ENCODE peak calls at places on chromosomes 4 and X, in six cellular contexts. One of them, this sample, is unnamed.

GRCh38 chr4:120466429-120466828 is 399.8 kb upstream of the MAD2L1 start:
- DNase-seq in AG09309: no peak
- DNase-seq in GM10248: no peak
- DNase-seq in epithelial cell of esophagus: no peak
- DNase-seq in HFFc6: no peak
- DNase-seq in WTC11: peak; percentile 30
- DNase-seq in this sample: no peak

GRCh38 chr4:186644737-186645261 is 78.9 kb downstream of the FAT1 start:
- DNase-seq in AG09309: no peak
- DNase-seq in GM10248: no peak
- DNase-seq in epithelial cell of esophagus: peak; percentile 28
- DNase-seq in HFFc6: no peak
- DNase-seq in WTC11: no peak
- DNase-seq in this sample: no peak

GRCh38 chrX:19794690-19795089 is 92.7 kb downstream of the SH3KBP1 start:
- DNase-seq in AG09309: no peak
- DNase-seq in GM10248: no peak
- DNase-seq in epithelial cell of esophagus: no peak
- DNase-seq in HFFc6: peak; percentile 7
- DNase-seq in WTC11: no peak
- DNase-seq in this sample: no peak

GRCh38 chr4:184284742-184285141 is 67.1 kb upstream of the ENPP6 start:
- DNase-seq in AG09309: no peak
- DNase-seq in GM10248: no peak
- DNase-seq in epithelial cell of esophagus: no peak
- DNase-seq in HFFc6: no peak
- DNase-seq in WTC11: no peak
- DNase-seq in this sample: no peak

GRCh38 chr4:21979196-21979595 is 30.6 kb upstream of the KCNIP4 start:
- DNase-seq in AG09309: no peak
- DNase-seq in GM10248: no peak
- DNase-seq in epithelial cell of esophagus: no peak
- DNase-seq in HFFc6: no peak
- DNase-seq in WTC11: no peak
- DNase-seq in this sample: no peak

GRCh38 chrX:11341274-11342256 is 48.4 kb downstream of the AMELX start:
- DNase-seq in AG09309: peak; percentile 59
- DNase-seq in GM10248: peak; percentile 19
- DNase-seq in epithelial cell of esophagus: peak; percentile 83
- DNase-seq in HFFc6: peak; percentile 59
- DNase-seq in WTC11: no peak
- DNase-seq in this sample: peak; percentile 82

GRCh38 chr4:155319506-155319905 is 57.3 kb downstream of the MAP9 start:
- DNase-seq in AG09309: no peak
- DNase-seq in GM10248: no peak
- DNase-seq in epithelial cell of esophagus: no peak
- DNase-seq in HFFc6: no peak
- DNase-seq in WTC11: no peak
- DNase-seq in this sample: no peak

GRCh38 chr4:175874290-175874689 is 62.2 kb upstream of the GPM6A start:
- DNase-seq in AG09309: no peak
- DNase-seq in GM10248: no peak
- DNase-seq in epithelial cell of esophagus: no peak
- DNase-seq in HFFc6: no peak
- DNase-seq in WTC11: no peak
- DNase-seq in this sample: no peak

GRCh38 chrX:23742174-23742692 is 843 bp downstream of the ACOT9 start:
- DNase-seq in AG09309: peak; percentile 55
- DNase-seq in GM10248: peak; percentile 18
- DNase-seq in epithelial cell of esophagus: peak; percentile 82
- DNase-seq in HFFc6: peak; percentile 71
- DNase-seq in WTC11: peak; percentile 8
- DNase-seq in this sample: peak; percentile 80

GRCh38 chr4:139642364-139642763 is 23.3 kb upstream of the MGST2 start:
- DNase-seq in AG09309: peak; percentile 42
- DNase-seq in GM10248: no peak
- DNase-seq in epithelial cell of esophagus: peak; percentile 64
- DNase-seq in HFFc6: peak; percentile 75
- DNase-seq in WTC11: no peak
- DNase-seq in this sample: no peak

GRCh38 chrX:11499076-11500044 is 166.4 kb downstream of the ARHGAP6 start:
- DNase-seq in AG09309: peak; percentile 4
- DNase-seq in GM10248: no peak
- DNase-seq in epithelial cell of esophagus: peak; percentile 0
- DNase-seq in HFFc6: peak; percentile 43
- DNase-seq in WTC11: no peak
- DNase-seq in this sample: no peak

GRCh38 chr4:39375478-39375877 is 9.3 kb upstream of the RFC1 start:
- DNase-seq in AG09309: no peak
- DNase-seq in GM10248: no peak
- DNase-seq in epithelial cell of esophagus: no peak
- DNase-seq in HFFc6: no peak
- DNase-seq in WTC11: no peak
- DNase-seq in this sample: no peak

GRCh38 chr4:53997901-53998300 is 66.5 kb downstream of the CHIC2 start:
- DNase-seq in AG09309: no peak
- DNase-seq in GM10248: no peak
- DNase-seq in epithelial cell of esophagus: no peak
- DNase-seq in HFFc6: no peak
- DNase-seq in WTC11: no peak
- DNase-seq in this sample: no peak

GRCh38 chr4:185033950-185034349 is 15.7 kb downstream of the HELT start:
- DNase-seq in AG09309: peak; percentile 8
- DNase-seq in GM10248: no peak
- DNase-seq in epithelial cell of esophagus: no peak
- DNase-seq in HFFc6: no peak
- DNase-seq in WTC11: no peak
- DNase-seq in this sample: no peak

GRCh38 chr4:36054750-36055467 is 189.4 kb downstream of the ARAP2 start:
- DNase-seq in AG09309: no peak
- DNase-seq in GM10248: no peak
- DNase-seq in epithelial cell of esophagus: no peak
- DNase-seq in HFFc6: no peak
- DNase-seq in WTC11: no peak
- DNase-seq in this sample: no peak

GRCh38 chr4:57220172-57220571 is 110.0 kb upstream of the IGFBP7 start:
- DNase-seq in AG09309: no peak
- DNase-seq in GM10248: no peak
- DNase-seq in epithelial cell of esophagus: no peak
- DNase-seq in HFFc6: no peak
- DNase-seq in WTC11: no peak
- DNase-seq in this sample: no peak

GRCh38 chrX:153469811-153470410 is 465 bp downstream of the HAUS7 start:
- DNase-seq in AG09309: no peak
- DNase-seq in GM10248: no peak
- DNase-seq in epithelial cell of esophagus: peak; percentile 27
- DNase-seq in HFFc6: peak; percentile 19
- DNase-seq in WTC11: peak; percentile 29
- DNase-seq in this sample: no peak

GRCh38 chr4:59503731-59504130 is 1696.4 kb upstream of the ADGRL3 start:
- DNase-seq in AG09309: no peak
- DNase-seq in GM10248: no peak
- DNase-seq in epithelial cell of esophagus: no peak
- DNase-seq in HFFc6: no peak
- DNase-seq in WTC11: no peak
- DNase-seq in this sample: no peak

GRCh38 chr4:138222041-138222440 is 20.1 kb downstream of the SLC7A11 start:
- DNase-seq in AG09309: peak; percentile 69
- DNase-seq in GM10248: no peak
- DNase-seq in epithelial cell of esophagus: peak; percentile 65
- DNase-seq in HFFc6: peak; percentile 86
- DNase-seq in WTC11: no peak
- DNase-seq in this sample: no peak

GRCh38 chrX:14062524-14062923 is 32.8 kb upstream of the GEMIN8 start:
- DNase-seq in AG09309: no peak
- DNase-seq in GM10248: no peak
- DNase-seq in epithelial cell of esophagus: no peak
- DNase-seq in HFFc6: no peak
- DNase-seq in WTC11: no peak
- DNase-seq in this sample: no peak

GRCh38 chr4:39548425-39549067 is 21.3 kb upstream of the UGDH start:
- DNase-seq in AG09309: no peak
- DNase-seq in GM10248: no peak
- DNase-seq in epithelial cell of esophagus: no peak
- DNase-seq in HFFc6: peak; percentile 63
- DNase-seq in WTC11: no peak
- DNase-seq in this sample: no peak

GRCh38 chrX:47637546-47638195 is 7.9 kb upstream of the CFP start:
- DNase-seq in AG09309: no peak
- DNase-seq in GM10248: peak; percentile 66
- DNase-seq in epithelial cell of esophagus: peak; percentile 73
- DNase-seq in HFFc6: no peak
- DNase-seq in WTC11: peak; percentile 70
- DNase-seq in this sample: no peak

GRCh38 chr4:76804060-76804459 is 93.9 kb downstream of the SOWAHB start:
- DNase-seq in AG09309: no peak
- DNase-seq in GM10248: no peak
- DNase-seq in epithelial cell of esophagus: no peak
- DNase-seq in HFFc6: no peak
- DNase-seq in WTC11: no peak
- DNase-seq in this sample: no peak

GRCh38 chr4:67106846-67107467 is 438.3 kb downstream of the CENPC start:
- DNase-seq in AG09309: no peak
- DNase-seq in GM10248: no peak
- DNase-seq in epithelial cell of esophagus: peak; percentile 5
- DNase-seq in HFFc6: no peak
- DNase-seq in WTC11: no peak
- DNase-seq in this sample: no peak

GRCh38 chrX:19889582-19890342 is 2.4 kb upstream of the SH3KBP1 start:
- DNase-seq in AG09309: no peak
- DNase-seq in GM10248: peak; percentile 36
- DNase-seq in epithelial cell of esophagus: peak; percentile 82
- DNase-seq in HFFc6: peak; percentile 63
- DNase-seq in WTC11: peak; percentile 14
- DNase-seq in this sample: no peak

GRCh38 chr4:140876597-140877364 is 120.6 kb upstream of the TBC1D9 start:
- DNase-seq in AG09309: peak; percentile 20
- DNase-seq in GM10248: no peak
- DNase-seq in epithelial cell of esophagus: no peak
- DNase-seq in HFFc6: peak; percentile 33
- DNase-seq in WTC11: no peak
- DNase-seq in this sample: no peak

GRCh38 chr4:78552398-78553396 is 1.1 kb downstream of the ANXA3 start:
- DNase-seq in AG09309: no peak
- DNase-seq in GM10248: no peak
- DNase-seq in epithelial cell of esophagus: peak; percentile 86
- DNase-seq in HFFc6: no peak
- DNase-seq in WTC11: peak; percentile 48
- DNase-seq in this sample: no peak

GRCh38 chrX:66017659-66018170 is 22.2 kb downstream of the VSIG4 start:
- DNase-seq in AG09309: no peak
- DNase-seq in GM10248: no peak
- DNase-seq in epithelial cell of esophagus: peak; percentile 0
- DNase-seq in HFFc6: no peak
- DNase-seq in WTC11: no peak
- DNase-seq in this sample: no peak

GRCh38 chr4:39415678-39416283 is 9.1 kb downstream of the KLB start:
- DNase-seq in AG09309: no peak
- DNase-seq in GM10248: no peak
- DNase-seq in epithelial cell of esophagus: no peak
- DNase-seq in HFFc6: no peak
- DNase-seq in WTC11: no peak
- DNase-seq in this sample: no peak

GRCh38 chrX:46381630-46382029 is 163.6 kb downstream of the ZNF674 start:
- DNase-seq in AG09309: no peak
- DNase-seq in GM10248: no peak
- DNase-seq in epithelial cell of esophagus: peak; percentile 35
- DNase-seq in HFFc6: peak; percentile 2
- DNase-seq in WTC11: peak; percentile 30
- DNase-seq in this sample: no peak
- TF ChIP-seq CTCF in AG09309: peak; percentile 59
- TF ChIP-seq CTCF in GM10248: peak; percentile 33
- TF ChIP-seq CTCF in epithelial cell of esophagus: peak; percentile 68
- TF ChIP-seq CTCF in HFFc6: peak; percentile 61
- TF ChIP-seq CTCF in WTC11: peak; percentile 26
- TF ChIP-seq CTCF in this sample: no peak

GRCh38 chrX:110462957-110463356 is 104.3 kb downstream of the RTL9 start:
- DNase-seq in AG09309: no peak
- DNase-seq in GM10248: no peak
- DNase-seq in epithelial cell of esophagus: no peak
- DNase-seq in HFFc6: no peak
- DNase-seq in WTC11: no peak
- DNase-seq in this sample: no peak
- TF ChIP-seq CTCF in AG09309: peak; percentile 33
- TF ChIP-seq CTCF in GM10248: no peak
- TF ChIP-seq CTCF in epithelial cell of esophagus: no peak
- TF ChIP-seq CTCF in HFFc6: peak; percentile 46
- TF ChIP-seq CTCF in WTC11: no peak
- TF ChIP-seq CTCF in this sample: no peak

GRCh38 chr4:6347511-6348045 is 77.9 kb downstream of the WFS1 start:
- DNase-seq in AG09309: no peak
- DNase-seq in GM10248: no peak
- DNase-seq in epithelial cell of esophagus: no peak
- DNase-seq in HFFc6: no peak
- DNase-seq in WTC11: no peak
- DNase-seq in this sample: no peak
- TF ChIP-seq CTCF in AG09309: no peak
- TF ChIP-seq CTCF in GM10248: no peak
- TF ChIP-seq CTCF in epithelial cell of esophagus: no peak
- TF ChIP-seq CTCF in HFFc6: no peak
- TF ChIP-seq CTCF in WTC11: no peak
- TF ChIP-seq CTCF in this sample: no peak

GRCh38 chr4:180449395-180449956 is 1793.7 kb upstream of the TENM3 start:
- DNase-seq in AG09309: no peak
- DNase-seq in GM10248: peak; percentile 37
- DNase-seq in epithelial cell of esophagus: peak; percentile 67
- DNase-seq in HFFc6: no peak
- DNase-seq in WTC11: peak; percentile 56
- DNase-seq in this sample: no peak
- TF ChIP-seq CTCF in AG09309: no peak
- TF ChIP-seq CTCF in GM10248: peak; percentile 28
- TF ChIP-seq CTCF in epithelial cell of esophagus: peak; percentile 78
- TF ChIP-seq CTCF in HFFc6: no peak
- TF ChIP-seq CTCF in WTC11: peak; percentile 51
- TF ChIP-seq CTCF in this sample: no peak

GRCh38 chr4:1116837-1117236 is 3.5 kb upstream of the RNF212 start:
- DNase-seq in AG09309: no peak
- DNase-seq in GM10248: no peak
- DNase-seq in epithelial cell of esophagus: no peak
- DNase-seq in HFFc6: no peak
- DNase-seq in WTC11: no peak
- DNase-seq in this sample: no peak
- TF ChIP-seq CTCF in AG09309: peak; percentile 25
- TF ChIP-seq CTCF in GM10248: no peak
- TF ChIP-seq CTCF in epithelial cell of esophagus: no peak
- TF ChIP-seq CTCF in HFFc6: peak; percentile 14
- TF ChIP-seq CTCF in WTC11: no peak
- TF ChIP-seq CTCF in this sample: no peak

This sample was measured in sigmoid colon.